ENCODE peak calls at places on chromosomes 11 and 22, in eight cellular contexts. U is IMR-90, F is mucosa of descending colon, Y is GM23248, E is K562, S is breast epithelium, V is substantia nigra, Z is hypothalamus. W is an unnamed sample.
A peak's percentile ranks its signal among the peaks of the same experiment; 100 is the strongest.

GRCh38 chr11:122853971-122854446 is 15.7 kb downstream of the CRTAM start:
- DNase-seq in U (peak; percentile 84), S (no peak), V (no peak), F (no peak), Y (peak; percentile 83), Z (peak; percentile 11), E (peak; percentile 36), W (peak; percentile 49)

GRCh38 chr22:32804036-32804435 is 2.5 kb downstream of the TIMP3 start:
- DNase-seq in Z (no peak), U (peak; percentile 71), F (no peak), V (no peak), E (no peak), S (no peak), Y (peak; percentile 90), W (no peak)

GRCh38 chr11:112470355-112470754 is 209.7 kb upstream of the PLET1 start:
- DNase-seq in Y (peak; percentile 36), S (no peak), V (no peak), Z (no peak), U (peak; percentile 4), E (no peak), F (no peak), W (no peak)

GRCh38 chr11:68380786-68381622 is 68.6 kb downstream of the LRP5 start:
- DNase-seq in Y (no peak), F (no peak), E (no peak), V (no peak), U (peak; percentile 11), Z (no peak), S (no peak), W (no peak)

GRCh38 chr22:29842740-29843139 is 4.7 kb upstream of the ASCC2 start:
- DNase-seq in F (no peak), Y (peak; percentile 96), V (no peak), Z (no peak), E (no peak), S (no peak), U (peak; percentile 91), W (no peak)

GRCh38 chr11:47864910-47865309 is 16.8 kb upstream of the NUP160 start:
- DNase-seq in Z (no peak), U (no peak), V (no peak), Y (peak; percentile 52), E (no peak), F (no peak), S (no peak), W (no peak)

GRCh38 chr11:62061356-62062222 is 62.2 kb upstream of the INCENP start:
- DNase-seq in U (no peak), Y (no peak), V (no peak), Z (peak; percentile 21), S (no peak), E (no peak), F (no peak), W (no peak)

GRCh38 chr11:121595717-121596156 is 143.0 kb upstream of the SORL1-AS1 start:
- DNase-seq in E (no peak), Z (no peak), V (no peak), S (no peak), F (no peak), U (peak; percentile 100), Y (peak; percentile 99), W (no peak)

GRCh38 chr11:2222479-2222878 is 47.9 kb downstream of the ASCL2 start:
- DNase-seq in S (no peak), U (no peak), Y (no peak), F (no peak), Z (no peak), V (no peak), E (no peak), W (no peak)

GRCh38 chr11:44601471-44602370 is 36.3 kb downstream of the CD82 start:
- DNase-seq in U (no peak), Z (no peak), S (no peak), Y (no peak), V (no peak), E (no peak), F (no peak), W (no peak)

W was measured in HuH-7.